ENCODE peak calls at places on chromosomes 16 and 17, in five cellular contexts. L is upper lobe of right lung, T is tibial nerve, F is adrenal gland, Q is left ventricle myocardium inferior. R is an unnamed sample. For H3K4me1, the result is how much of the 10 kb centered on the place peaks cover.

GRCh38 chr17:29949708-29950107 is 8.3 kb downstream of the EFCAB5 start:
- DNase-seq in L (no peak), T (no peak), F (no peak), Q (no peak), R (no peak)

GRCh38 chr17:1792495-1793446 is 30.9 kb downstream of the SERPINF1 start:
- DNase-seq in L (no peak), T (no peak), F (no peak), Q (no peak), R (no peak)

GRCh38 chr17:6374761-6375312 is 60.1 kb downstream of the AIPL1 start:
- DNase-seq in L (no peak), T (no peak), F (no peak), Q (no peak), R (peak)

GRCh38 chr16:66127459-66128362 is 238.8 kb upstream of the CDH5 start:
- DNase-seq in L (no peak), T (peak), F (peak), Q (no peak), R (peak)

GRCh38 chr16:66853261-66854139 is 9.3 kb downstream of the CA7 start:
- DNase-seq in L (no peak), T (no peak), F (no peak), Q (no peak), R (no peak)

GRCh38 chr17:64019486-64020067 is 856 bp downstream of the ICAM2 start:
- DNase-seq in L (no peak), T (no peak), F (no peak), Q (no peak), R (no peak)

GRCh38 chr16:57133911-57134310 is 41.5 kb downstream of the CPNE2 start:
- DNase-seq in L (no peak), T (no peak), F (no peak), Q (no peak), R (no peak)

GRCh38 chr16:69918241-69918640 is 32.9 kb upstream of the CLEC18A start:
- DNase-seq in L (no peak), T (no peak), F (no peak), Q (no peak), R (peak)

GRCh38 chr16:56874800-56875199 is 9.8 kb downstream of the SLC12A3 start:
- DNase-seq in L (no peak), T (peak), F (no peak), Q (no peak), R (peak)

GRCh38 chr16:85395207-85395912 is 217.8 kb upstream of the GSE1 start:
- DNase-seq in L (peak), T (peak), F (peak), Q (peak), R (peak)

GRCh38 chr16:83623091-83623730 is 184.6 kb upstream of the HSBP1 start:
- DNase-seq in L (no peak), T (no peak), F (no peak), Q (no peak), R (no peak)

GRCh38 chr17:7842950-7843535 is 9.0 kb downstream of the KDM6B start:
- DNase-seq in L (peak), T (peak), F (peak), Q (peak), R (peak)

GRCh38 chr16:71472041-71472440 is 10.0 kb upstream of the ZNF23 start:
- DNase-seq in L (no peak), T (no peak), F (no peak), Q (no peak), R (no peak)

GRCh38 chr16:27984121-27984520 is 79.4 kb downstream of the GSG1L start:
- DNase-seq in L (peak), T (no peak), F (no peak), Q (no peak), R (no peak)

GRCh38 chr16:67668495-67669157 is 2.0 kb downstream of the C16orf86 start:
- DNase-seq in L (no peak), T (no peak), F (no peak), Q (no peak), R (no peak)

GRCh38 chr16:62190426-62190825 is 154.2 kb upstream of the CDH8 start:
- DNase-seq in L (no peak), T (no peak), F (peak), Q (no peak), R (peak)

GRCh38 chr17:18139949-18140348 is 31.4 kb downstream of the MYO15A start:
- DNase-seq in L (no peak), T (no peak), F (peak), Q (no peak), R (no peak)

GRCh38 chr16:17307501-17307900 is 163.3 kb downstream of the XYLT1 start:
- DNase-seq in L (no peak), T (no peak), F (no peak), Q (no peak), R (no peak)

GRCh38 chr17:56020369-56020768 is 132.9 kb upstream of the ANKFN1 start:
- DNase-seq in L (no peak), T (no peak), F (no peak), Q (no peak), R (no peak)
- TF ChIP-seq CTCF in L (no peak), T (no peak), F (no peak), Q (no peak), R (no peak)

DNA sequence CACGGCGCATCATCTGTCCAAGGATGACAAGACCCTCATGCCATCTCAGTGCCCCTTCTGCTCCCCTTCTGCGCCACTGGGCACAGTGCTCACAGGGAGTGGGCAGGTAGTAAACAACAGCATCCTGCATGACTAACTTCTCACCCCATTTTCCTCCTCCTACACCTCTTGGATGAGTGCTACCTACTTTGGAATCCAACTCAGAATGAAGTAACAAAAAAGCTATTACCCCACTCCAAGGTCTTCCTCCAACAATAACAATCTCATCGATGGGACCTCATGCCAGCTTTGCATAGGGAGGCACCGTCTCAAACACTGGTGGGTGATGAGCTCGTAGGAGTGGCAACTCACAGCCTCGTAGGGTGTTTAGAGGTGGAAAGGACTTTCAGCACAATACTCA is 98.6 kb upstream of the RCVRN start:
- DNase-seq in L (no peak), T (no peak), F (no peak), Q (no peak), R (no peak)
- H3K4me1 ChIP-seq in L (under half), T (half or more), F (under half), Q (under half), R (under half)

GRCh38 chr17:20256144-20256543 is 211.2 kb downstream of the LGALS9B start:
- DNase-seq in L (no peak), T (no peak), F (no peak), Q (no peak), R (no peak)

GRCh38 chr17:20262116-20262977 is 205.0 kb downstream of the LGALS9B start:
- DNase-seq in L (no peak), T (no peak), F (no peak), Q (no peak), R (no peak)

GRCh38 chr17:20253323-20253722 is 214.0 kb downstream of the LGALS9B start:
- DNase-seq in L (no peak), T (no peak), F (no peak), Q (no peak), R (no peak)

GRCh38 chr17:20259668-20260067 is 207.7 kb downstream of the LGALS9B start:
- DNase-seq in L (no peak), T (no peak), F (no peak), Q (no peak), R (no peak)

GRCh38 chr17:20257008-20257407 is 210.3 kb downstream of the LGALS9B start:
- DNase-seq in L (no peak), T (no peak), F (no peak), Q (no peak), R (no peak)
- H3K4me3 ChIP-seq in L (no peak), T (no peak), F (no peak), Q (no peak), R (no peak)

GRCh38 chr17:412211-413015 is 59.8 kb upstream of the RPH3AL start:
- DNase-seq in L (no peak), T (peak), F (peak), Q (no peak), R (peak)

GRCh38 chr17:411416-412120 is 59.0 kb upstream of the RPH3AL start:
- DNase-seq in L (no peak), T (no peak), F (no peak), Q (no peak), R (no peak)

GRCh38 chr17:409308-409847 is 56.8 kb upstream of the RPH3AL start:
- DNase-seq in L (no peak), T (no peak), F (no peak), Q (no peak), R (no peak)

GRCh38 chr17:410674-411401 is 58.2 kb upstream of the RPH3AL start:
- DNase-seq in L (no peak), T (no peak), F (peak), Q (no peak), R (no peak)

GRCh38 chr17:409848-410673 is 57.5 kb upstream of the RPH3AL start:
- DNase-seq in L (peak), T (peak), F (peak), Q (peak), R (peak)
- TF ChIP-seq CTCF in L (no peak), T (no peak), F (no peak), Q (no peak), R (no peak)